ENCODE peak calls at places on chromosomes 1 and 21, in four cellular contexts. O is AG04449, I is AG10803, E is AG04450. T is an unnamed sample.

GRCh38 chr21:46295996-46296752 is 10.0 kb downstream of the YBEY start:
- DNase-seq in O (no peak), I (peak), E (no peak), T (peak)

GRCh38 chr1:163874070-163874469 is 552.3 kb downstream of the NUF2 start:
- DNase-seq in O (no peak), I (peak), E (no peak), T (no peak)

GRCh38 chr1:162876751-162877150 is 15.8 kb upstream of the CCDC190 start:
- DNase-seq in O (no peak), I (no peak), E (no peak), T (no peak)

GRCh38 chr1:7389201-7389785 is 381.8 kb upstream of the VAMP3 start:
- DNase-seq in O (no peak), I (peak), E (no peak), T (no peak)

GRCh38 chr1:9182784-9183257 is 51.8 kb upstream of the H6PD start:
- DNase-seq in O (no peak), I (no peak), E (no peak), T (no peak)

GRCh38 chr1:109027841-109028240 is 14.1 kb downstream of the WDR47 start:
- DNase-seq in O (no peak), I (no peak), E (no peak), T (no peak)

GRCh38 chr1:41811978-41812852 is 106.5 kb downstream of the HIVEP3 start:
- DNase-seq in O (peak), I (peak), E (peak), T (peak)

GRCh38 chr1:47753808-47754207 is 243.4 kb downstream of the TRABD2B start:
- DNase-seq in O (no peak), I (no peak), E (no peak), T (no peak)

GRCh38 chr1:160726114-160726497 is 12.9 kb upstream of the SLAMF7 start:
- DNase-seq in O (no peak), I (no peak), E (no peak), T (no peak)

GRCh38 chr1:6554907-6555778 is at the start of gene TAS1R1:
- DNase-seq in O (no peak), I (peak), E (no peak), T (no peak)

GRCh38 chr1:237470712-237471310 is 419.9 kb downstream of the ZP4 start:
- DNase-seq in O (no peak), I (no peak), E (no peak), T (no peak)

GRCh38 chr1:8943516-8943896 is 2.2 kb upstream of the CA6 start:
- DNase-seq in O (no peak), I (no peak), E (no peak), T (no peak)

GRCh38 chr21:42214921-42215320 is 4.0 kb upstream of the ABCG1 start:
- DNase-seq in O (no peak), I (no peak), E (no peak), T (no peak)

GRCh38 chr1:154405762-154406571 is 824 bp downstream of the IL6R start:
- DNase-seq in O (no peak), I (peak), E (no peak), T (no peak)
- TF ChIP-seq CTCF in O (peak), I (peak), E (peak), T (peak)

GRCh38 chr1:44409741-44410140 is 4.7 kb downstream of the RNF220 start:
- DNase-seq in O (no peak), I (no peak), E (no peak), T (no peak)
- H3K4me3 ChIP-seq in O (no peak), I (no peak), E (no peak), T (no peak)

GRCh38 chr1:171929121-171929520 is 87.8 kb downstream of the DNM3 start:
- DNase-seq in O (no peak), I (no peak), E (no peak), T (no peak)
- TF ChIP-seq CTCF in O (no peak), I (no peak), E (peak), T (peak)

GRCh38 chr1:95238304-95238703 is 4.3 kb downstream of the RWDD3 start:
- DNase-seq in O (no peak), I (no peak), E (no peak), T (no peak)
- H3K4me3 ChIP-seq in O (no peak), I (no peak), E (no peak), T (no peak)

GRCh38 chr1:22030057-22030456 is 22.5 kb upstream of the CDC42 start:
- DNase-seq in O (no peak), I (no peak), E (no peak), T (no peak)

GRCh38 chr1:22025368-22026154 is 24.1 kb downstream of the CELA3A start:
- DNase-seq in O (no peak), I (peak), E (peak), T (peak)

GRCh38 chr1:22021061-22021460 is 19.6 kb downstream of the CELA3A start:
- DNase-seq in O (no peak), I (no peak), E (no peak), T (no peak)

GRCh38 chr1:22026924-22027289 is 25.4 kb downstream of the CELA3A start:
- DNase-seq in O (no peak), I (no peak), E (no peak), T (no peak)

DNA sequence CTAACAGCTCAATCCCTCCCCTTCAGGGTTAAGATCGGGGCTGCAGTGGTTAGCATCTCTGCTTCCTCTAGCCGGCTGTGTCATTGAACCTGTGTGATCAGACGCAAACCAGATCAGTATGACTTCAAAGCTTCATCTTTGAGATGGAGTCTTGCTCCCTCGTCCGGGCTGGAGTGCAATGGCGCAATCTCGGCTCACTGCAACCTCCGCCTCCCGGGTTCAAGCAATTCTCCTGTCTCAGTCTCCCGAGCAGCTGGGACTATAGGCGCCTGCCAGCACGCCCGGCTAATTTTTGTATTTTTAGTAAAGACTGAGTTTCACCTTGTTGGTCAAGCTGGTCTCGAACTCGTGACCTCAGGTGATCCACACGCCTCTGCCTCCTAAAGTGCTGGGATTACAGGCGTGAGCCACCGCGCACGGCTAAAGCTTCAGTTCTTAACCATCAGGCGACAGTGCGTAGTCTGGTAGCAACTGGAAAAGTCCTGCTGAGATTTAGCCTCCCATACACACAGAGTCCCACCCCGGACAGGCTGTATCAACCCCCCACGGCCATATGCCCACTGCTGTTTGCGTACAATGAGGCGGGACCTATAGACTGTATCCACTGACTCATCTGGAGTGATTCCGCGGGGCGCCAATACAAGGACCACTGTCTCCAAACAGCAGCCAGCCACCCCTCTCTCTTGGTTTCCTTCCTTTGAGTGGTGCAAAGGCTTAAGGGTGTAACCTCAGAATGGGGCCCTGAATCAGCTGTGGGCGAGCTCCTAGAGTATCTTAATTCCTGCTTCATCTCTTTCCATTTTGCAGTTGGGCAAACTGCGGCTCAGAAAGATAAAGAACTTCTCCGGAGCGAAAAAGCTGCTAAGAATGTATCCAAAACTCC is 23.3 kb downstream of the CELA3A start:
- DNase-seq in O (no peak), I (peak), E (peak), T (peak)
- TF ChIP-seq CTCF in O (peak), I (no peak), E (no peak), T (no peak)

GRCh38 chr21:33029512-33029921 is 3.8 kb downstream of the OLIG2 start:
- DNase-seq in O (no peak), I (no peak), E (no peak), T (no peak)
- H3K4me3 ChIP-seq in O (no peak), I (no peak), E (no peak), T (no peak)

T was measured in HFF-Myc.